ENCODE peak calls at places on chromosomes 2 and 18, in eight cellular contexts. Y, Q, L, E, W, C, T and F are unnamed samples.

GRCh38 chr2:58762176-58762781 is 521.2 kb upstream of the FANCL start:
- DNase-seq in E (peak), Q (peak), C (peak), T (peak), Y (peak), L (peak), W (peak), F (peak)

GRCh38 chr2:120336749-120337148 is 9.2 kb upstream of the INHBB start:
- DNase-seq in C (no peak), T (no peak), Q (no peak), E (no peak), L (no peak), W (no peak), Y (no peak), F (no peak)

GRCh38 chr2:239813261-239814135 is 211.6 kb downstream of the NDUFA10 start:
- DNase-seq in W (no peak), Y (no peak), T (no peak), Q (no peak), L (no peak), E (no peak), C (no peak), F (no peak)

GRCh38 chr2:170332676-170333402 is 154.9 kb downstream of the MYO3B start:
- DNase-seq in Y (no peak), W (no peak), E (no peak), C (no peak), T (no peak), L (no peak), Q (no peak), F (no peak)

GRCh38 chr2:37457401-37457901 is 113.0 kb downstream of the QPCT start:
- DNase-seq in Y (peak), Q (no peak), C (peak), T (peak), W (peak), E (no peak), L (peak), F (no peak)

GRCh38 chr18:68148862-68149261 is 566.0 kb downstream of the TMX3 start:
- DNase-seq in E (peak), L (no peak), Q (no peak), W (no peak), C (no peak), T (no peak), Y (no peak), F (no peak)

GRCh38 chr2:116754371-116755101 is 1060.0 kb upstream of the DDX18 start:
- DNase-seq in Y (no peak), E (peak), W (no peak), L (no peak), T (no peak), C (no peak), Q (no peak), F (no peak)

GRCh38 chr2:241910604-241911520 is 41.3 kb downstream of the RTP5 start:
- DNase-seq in Q (no peak), W (no peak), C (no peak), L (no peak), T (no peak), Y (no peak), E (no peak), F (no peak)

GRCh38 chr2:11319939-11320338 is 24.5 kb downstream of the ROCK2 start:
- DNase-seq in T (no peak), Y (no peak), E (no peak), Q (no peak), W (no peak), C (no peak), L (peak), F (no peak)

GRCh38 chr2:130346741-130347066 is 4.0 kb downstream of the IMP4 start:
- DNase-seq in Q (no peak), T (no peak), W (no peak), C (no peak), L (no peak), E (no peak), Y (no peak), F (no peak)

GRCh38 chr2:130345611-130346010 is 2.9 kb downstream of the IMP4 start:
- DNase-seq in Q (no peak), L (no peak), T (no peak), E (no peak), Y (no peak), W (no peak), C (no peak), F (no peak)

GRCh38 chr2:130347220-130347925 is 4.7 kb downstream of the IMP4 start:
- DNase-seq in E (no peak), L (no peak), Y (no peak), C (no peak), W (no peak), Q (no peak), T (no peak), F (no peak)

GRCh38 chr2:130345091-130345490 is 2.4 kb downstream of the IMP4 start:
- DNase-seq in T (no peak), L (no peak), W (no peak), Q (no peak), C (no peak), E (no peak), Y (no peak), F (no peak)

GRCh38 chr2:130346041-130346740 is 3.5 kb downstream of the IMP4 start:
- DNase-seq in Q (no peak), Y (no peak), T (no peak), L (no peak), W (no peak), E (no peak), C (no peak), F (no peak)
- H3K4me3 ChIP-seq in Q (no peak), Y (no peak), T (no peak), L (no peak), W (no peak), E (no peak), C (no peak), F (no peak)

GRCh38 chr2:104412384-104412783 is 441.5 kb upstream of the POU3F3 start:
- DNase-seq in Y (peak), L (no peak), Q (no peak), C (no peak), T (no peak), E (peak), W (no peak), F (peak)
- TF ChIP-seq CTCF in Y (peak), L (no peak), Q (no peak), C (peak), T (no peak), E (peak), W (peak), F (peak)

GRCh38 chr2:122535960-122536517 is 780.6 kb downstream of the TSN start:
- DNase-seq in Y (no peak), C (no peak), W (no peak), T (no peak), L (no peak), E (no peak), Q (no peak), F (no peak)
- H3K4me3 ChIP-seq in Y (no peak), C (no peak), W (no peak), T (no peak), L (no peak), E (no peak), Q (no peak), F (no peak)

DNA sequence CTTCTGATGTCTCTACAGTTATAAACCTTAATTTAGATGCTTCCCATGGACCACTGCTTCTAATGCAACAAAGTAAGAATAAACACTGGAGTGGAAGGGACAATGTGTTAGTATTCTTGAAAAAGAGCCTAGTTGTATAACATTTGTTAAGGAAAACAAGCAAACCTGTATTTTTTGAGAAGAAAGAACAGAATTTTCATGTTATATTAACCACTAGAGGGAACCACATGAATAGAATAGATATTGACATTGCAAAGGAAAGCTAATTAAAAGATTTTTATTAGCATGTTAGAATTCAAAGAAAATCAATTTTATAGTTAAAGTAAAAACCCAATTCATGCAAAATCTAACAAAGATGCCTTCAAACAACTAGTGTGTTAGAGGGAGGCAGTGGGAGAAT is 151.2 kb upstream of the BARD1 start:
- DNase-seq in Q (no peak), C (peak), W (no peak), Y (peak), E (no peak), L (peak), T (peak), F (peak)
- TF ChIP-seq CTCF in Q (no peak), C (no peak), W (no peak), Y (peak), E (peak), L (no peak), T (peak), F (no peak)

GRCh38 chr2:73980566-73980965 is 4.1 kb upstream of the TET3 start:
- DNase-seq in C (no peak), Q (no peak), E (no peak), T (no peak), L (no peak), W (no peak), Y (no peak), F (no peak)
- H3K4me3 ChIP-seq in C (no peak), Q (no peak), E (no peak), T (no peak), L (peak), W (no peak), Y (no peak), F (peak)

GRCh38 chr2:29013046-29013780 is 32.1 kb downstream of the TOGARAM2 start:
- DNase-seq in T (no peak), Q (no peak), W (peak), Y (no peak), E (no peak), C (no peak), L (no peak), F (peak)
- TF ChIP-seq CTCF in T (no peak), Q (no peak), W (no peak), Y (no peak), E (no peak), C (no peak), L (no peak), F (peak)

DNA sequence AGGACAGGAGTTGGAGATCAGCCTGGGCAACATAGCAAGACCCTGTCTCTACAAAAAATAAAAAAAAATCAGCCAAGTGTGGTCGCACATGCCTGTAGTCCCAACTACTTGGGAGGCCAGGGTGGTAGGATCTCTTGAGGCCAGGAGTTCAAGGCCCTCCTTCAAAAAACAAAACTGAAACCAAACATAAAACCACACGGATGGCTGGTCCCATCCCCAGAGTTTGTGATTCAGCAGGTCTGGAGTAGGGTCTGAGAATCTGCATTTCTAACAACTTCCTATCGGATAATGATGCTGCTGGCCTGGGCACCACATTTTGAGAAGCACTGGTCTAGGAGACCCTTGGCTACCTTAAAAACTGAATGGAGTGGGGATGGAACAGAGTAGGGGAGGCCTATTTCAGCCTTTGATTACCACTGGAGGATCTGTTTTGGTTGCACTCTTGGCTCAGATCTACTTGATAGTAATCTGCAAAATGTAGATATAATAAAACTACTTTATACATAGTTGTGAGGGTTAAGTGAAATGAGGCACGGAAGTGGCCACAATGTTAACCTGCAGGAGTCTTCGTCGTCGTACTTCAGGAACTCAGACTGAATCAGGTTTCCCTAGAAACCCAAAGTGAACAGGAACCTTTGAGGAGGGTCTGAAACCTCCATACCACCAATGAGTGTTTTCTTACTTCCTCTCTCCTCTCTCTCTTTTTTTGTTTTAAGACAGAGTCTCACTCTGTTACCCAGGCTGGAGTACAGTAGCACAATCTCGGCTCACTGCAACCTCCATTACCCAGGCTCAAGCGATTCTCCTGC is 25.5 kb upstream of the NFE2L2 start:
- DNase-seq in L (no peak), W (no peak), Y (no peak), E (no peak), C (no peak), Q (no peak), T (no peak), F (no peak)
- H3K4me3 ChIP-seq in L (no peak), W (no peak), Y (no peak), E (no peak), C (no peak), Q (no peak), T (no peak), F (no peak)

DNA sequence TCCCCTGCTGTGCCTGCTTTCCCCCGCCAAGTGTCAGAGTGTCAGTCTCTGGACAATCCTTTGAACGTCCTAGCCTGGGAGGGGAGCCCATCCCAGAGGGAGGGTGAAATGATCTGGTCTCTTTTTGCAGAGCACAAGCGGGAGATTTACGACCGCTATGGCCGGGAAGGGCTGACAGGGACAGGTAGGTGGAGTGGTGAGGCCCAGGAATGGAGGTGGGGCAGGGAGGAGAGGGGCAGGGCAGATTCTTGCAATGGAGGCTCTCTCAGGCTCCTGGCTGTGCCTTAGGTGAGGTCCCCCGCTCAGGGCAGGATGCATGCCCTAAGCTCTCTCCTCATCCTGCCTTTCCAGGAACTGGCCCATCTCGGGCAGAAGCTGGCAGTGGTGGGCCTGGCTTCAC is 2.4 kb downstream of the DNAJB2 start:
- DNase-seq in T (no peak), L (no peak), C (no peak), W (no peak), E (no peak), Q (no peak), Y (no peak), F (no peak)
- TF ChIP-seq CTCF in T (no peak), L (no peak), C (no peak), W (no peak), E (no peak), Q (no peak), Y (no peak), F (no peak)